ENCODE peak calls at places on chromosomes 5 and 9, in nine cellular contexts. One of them, this sample, is unnamed.

GRCh38 chr9:136577941-136578619 is 32.2 kb upstream of the NOTCH1 start:
- DNase-seq in HTR-8/SVneo: no peak
- DNase-seq in RPMI7951: no peak
- DNase-seq in osteocyte: no peak
- DNase-seq in NT2/D1: no peak
- DNase-seq in GM03348: no peak
- DNase-seq in SW480: no peak
- DNase-seq in NCI-H460: no peak
- DNase-seq in cardiac fibroblast: no peak
- DNase-seq in this sample: no peak

GRCh38 chr9:12640021-12640587 is 53.1 kb upstream of the TYRP1 start:
- DNase-seq in osteocyte: no peak
- DNase-seq in HTR-8/SVneo: peak; percentile 5
- DNase-seq in GM03348: peak; percentile 23
- DNase-seq in NT2/D1: peak; percentile 43
- DNase-seq in SW480: peak; percentile 50
- DNase-seq in cardiac fibroblast: peak; percentile 68
- DNase-seq in NCI-H460: peak; percentile 54
- DNase-seq in RPMI7951: peak; percentile 37
- DNase-seq in this sample: peak; percentile 99

GRCh38 chr5:173288632-173289031 is 39.6 kb downstream of the STC2 start:
- DNase-seq in RPMI7951: no peak
- DNase-seq in NT2/D1: no peak
- DNase-seq in cardiac fibroblast: no peak
- DNase-seq in SW480: no peak
- DNase-seq in osteocyte: no peak
- DNase-seq in HTR-8/SVneo: no peak
- DNase-seq in GM03348: no peak
- DNase-seq in NCI-H460: no peak
- DNase-seq in this sample: no peak

GRCh38 chr5:124289641-124290201 is 456.7 kb downstream of the ZNF608 start:
- DNase-seq in NCI-H460: no peak
- DNase-seq in GM03348: no peak
- DNase-seq in RPMI7951: no peak
- DNase-seq in osteocyte: no peak
- DNase-seq in SW480: peak; percentile 100
- DNase-seq in HTR-8/SVneo: no peak
- DNase-seq in cardiac fibroblast: no peak
- DNase-seq in NT2/D1: no peak
- DNase-seq in this sample: no peak

GRCh38 chr9:18941060-18941746 is 91.8 kb downstream of the SAXO1 start:
- DNase-seq in RPMI7951: no peak
- DNase-seq in HTR-8/SVneo: no peak
- DNase-seq in cardiac fibroblast: no peak
- DNase-seq in NT2/D1: no peak
- DNase-seq in osteocyte: no peak
- DNase-seq in GM03348: no peak
- DNase-seq in SW480: no peak
- DNase-seq in NCI-H460: no peak
- DNase-seq in this sample: no peak

GRCh38 chr5:168991311-168991710 is 309.6 kb downstream of the SLIT3 start:
- DNase-seq in GM03348: no peak
- DNase-seq in cardiac fibroblast: no peak
- DNase-seq in RPMI7951: no peak
- DNase-seq in NT2/D1: no peak
- DNase-seq in HTR-8/SVneo: no peak
- DNase-seq in osteocyte: no peak
- DNase-seq in SW480: peak; percentile 88
- DNase-seq in NCI-H460: no peak
- DNase-seq in this sample: no peak

GRCh38 chr5:175714686-175715085 is 56.8 kb downstream of the HRH2 start:
- DNase-seq in NCI-H460: no peak
- DNase-seq in SW480: no peak
- DNase-seq in GM03348: no peak
- DNase-seq in RPMI7951: no peak
- DNase-seq in NT2/D1: no peak
- DNase-seq in HTR-8/SVneo: no peak
- DNase-seq in cardiac fibroblast: no peak
- DNase-seq in osteocyte: no peak
- DNase-seq in this sample: no peak

GRCh38 chr5:153515269-153515668 is 24.8 kb downstream of the GRIA1 start:
- DNase-seq in cardiac fibroblast: peak; percentile 72
- DNase-seq in HTR-8/SVneo: no peak
- DNase-seq in SW480: no peak
- DNase-seq in NCI-H460: no peak
- DNase-seq in osteocyte: no peak
- DNase-seq in NT2/D1: no peak
- DNase-seq in RPMI7951: no peak
- DNase-seq in GM03348: peak; percentile 25
- DNase-seq in this sample: no peak

GRCh38 chr9:18947772-18948391 is 85.1 kb downstream of the SAXO1 start:
- DNase-seq in NCI-H460: no peak
- DNase-seq in NT2/D1: no peak
- DNase-seq in SW480: no peak
- DNase-seq in cardiac fibroblast: no peak
- DNase-seq in osteocyte: no peak
- DNase-seq in HTR-8/SVneo: no peak
- DNase-seq in GM03348: no peak
- DNase-seq in RPMI7951: peak; percentile 5
- DNase-seq in this sample: no peak

GRCh38 chr5:17185776-17186175 is 31.7 kb upstream of the BASP1 start:
- DNase-seq in RPMI7951: peak; percentile 68
- DNase-seq in HTR-8/SVneo: no peak
- DNase-seq in NT2/D1: no peak
- DNase-seq in cardiac fibroblast: peak; percentile 96
- DNase-seq in osteocyte: no peak
- DNase-seq in NCI-H460: no peak
- DNase-seq in SW480: no peak
- DNase-seq in GM03348: peak; percentile 82
- DNase-seq in this sample: no peak

GRCh38 chr9:76371901-76372300 is 22.3 kb downstream of the RFK start:
- DNase-seq in NCI-H460: peak; percentile 94
- DNase-seq in NT2/D1: no peak
- DNase-seq in osteocyte: no peak
- DNase-seq in GM03348: no peak
- DNase-seq in SW480: no peak
- DNase-seq in RPMI7951: no peak
- DNase-seq in cardiac fibroblast: peak; percentile 26
- DNase-seq in HTR-8/SVneo: no peak
- DNase-seq in this sample: no peak

GRCh38 chr5:110625376-110625999 is 101.0 kb downstream of the TMEM232 start:
- DNase-seq in GM03348: peak; percentile 33
- DNase-seq in RPMI7951: peak; percentile 15
- DNase-seq in HTR-8/SVneo: peak; percentile 5
- DNase-seq in SW480: peak; percentile 67
- DNase-seq in NT2/D1: no peak
- DNase-seq in cardiac fibroblast: peak; percentile 60
- DNase-seq in NCI-H460: peak; percentile 22
- DNase-seq in osteocyte: no peak
- DNase-seq in this sample: peak; percentile 65

GRCh38 chr5:154625031-154625430 is 130.1 kb upstream of the LARP1 start:
- DNase-seq in GM03348: no peak
- DNase-seq in RPMI7951: no peak
- DNase-seq in HTR-8/SVneo: no peak
- DNase-seq in SW480: no peak
- DNase-seq in NT2/D1: no peak
- DNase-seq in osteocyte: no peak
- DNase-seq in NCI-H460: no peak
- DNase-seq in cardiac fibroblast: no peak
- DNase-seq in this sample: no peak

GRCh38 chr5:59608745-59609144 is 284.8 kb downstream of the PDE4D start:
- DNase-seq in RPMI7951: peak; percentile 74
- DNase-seq in NT2/D1: no peak
- DNase-seq in SW480: no peak
- DNase-seq in HTR-8/SVneo: no peak
- DNase-seq in cardiac fibroblast: peak; percentile 42
- DNase-seq in GM03348: no peak
- DNase-seq in NCI-H460: no peak
- DNase-seq in osteocyte: no peak
- DNase-seq in this sample: peak; percentile 75

GRCh38 chr5:115079934-115080623 is 89.6 kb downstream of the TRIM36 start:
- DNase-seq in RPMI7951: no peak
- DNase-seq in SW480: no peak
- DNase-seq in NT2/D1: no peak
- DNase-seq in osteocyte: no peak
- DNase-seq in NCI-H460: no peak
- DNase-seq in GM03348: no peak
- DNase-seq in cardiac fibroblast: no peak
- DNase-seq in HTR-8/SVneo: no peak
- DNase-seq in this sample: no peak

GRCh38 chr9:89502038-89502601 is 4.2 kb upstream of the SEMA4D start:
- DNase-seq in NT2/D1: no peak
- DNase-seq in cardiac fibroblast: no peak
- DNase-seq in osteocyte: no peak
- DNase-seq in NCI-H460: no peak
- DNase-seq in RPMI7951: no peak
- DNase-seq in SW480: no peak
- DNase-seq in GM03348: no peak
- DNase-seq in HTR-8/SVneo: no peak
- DNase-seq in this sample: peak; percentile 65

GRCh38 chr9:13295556-13295955 is 16.1 kb upstream of the MPDZ start:
- DNase-seq in NCI-H460: no peak
- DNase-seq in HTR-8/SVneo: no peak
- DNase-seq in RPMI7951: peak; percentile 11
- DNase-seq in cardiac fibroblast: no peak
- DNase-seq in GM03348: no peak
- DNase-seq in osteocyte: no peak
- DNase-seq in SW480: no peak
- DNase-seq in NT2/D1: no peak
- DNase-seq in this sample: no peak

GRCh38 chr5:122701640-122702523 is 73.0 kb upstream of the SNX2 start:
- DNase-seq in RPMI7951: no peak
- DNase-seq in HTR-8/SVneo: no peak
- DNase-seq in NCI-H460: no peak
- DNase-seq in osteocyte: no peak
- DNase-seq in GM03348: no peak
- DNase-seq in cardiac fibroblast: no peak
- DNase-seq in SW480: no peak
- DNase-seq in NT2/D1: no peak
- DNase-seq in this sample: no peak

GRCh38 chr5:102886586-102886985 is 131.5 kb downstream of the PAM start:
- DNase-seq in osteocyte: no peak
- DNase-seq in NCI-H460: no peak
- DNase-seq in HTR-8/SVneo: no peak
- DNase-seq in GM03348: no peak
- DNase-seq in SW480: no peak
- DNase-seq in RPMI7951: no peak
- DNase-seq in NT2/D1: no peak
- DNase-seq in cardiac fibroblast: no peak
- DNase-seq in this sample: no peak

This sample was measured in OCI-M1.